ENCODE peak calls at places on chromosome X, in seven cellular contexts. M is NCI-H524; N is CD8-positive, alpha-beta T cell; T is substantia nigra; Y is T-helper 1 cell; Z is choroid plexus epithelial cell; A is GM23248. U is an unnamed sample.

GRCh38 chrX:105973387-105973739 is 65.2 kb downstream of the SERPINA7 start:
- DNase-seq in Y (no peak), N (no peak), M (no peak), Z (no peak), A (no peak), T (no peak), U (no peak)

GRCh38 chrX:107571296-107571998 is 56.9 kb upstream of the PRPS1 start:
- DNase-seq in N (no peak), A (peak), Z (peak), M (no peak), T (peak), Y (no peak), U (peak)

GRCh38 chrX:24979081-24979480 is 36.7 kb downstream of the ARX start:
- DNase-seq in T (no peak), N (no peak), M (no peak), Z (peak), Y (no peak), A (no peak), U (no peak)

GRCh38 chrX:926070-926469 is 286.4 kb downstream of the CRLF2 start:
- DNase-seq in Y (no peak), N (no peak), M (no peak), T (no peak), Z (no peak), A (no peak), U (no peak)

GRCh38 chrX:93319604-93320003 is 353.8 kb downstream of the NAP1L3 start:
- DNase-seq in Z (no peak), N (no peak), M (no peak), A (no peak), Y (no peak), T (no peak), U (no peak)

GRCh38 chrX:15911729-15912550 is 57.3 kb upstream of the AP1S2 start:
- DNase-seq in Y (no peak), T (no peak), M (peak), A (peak), N (no peak), Z (no peak), U (no peak)

GRCh38 chrX:39961441-39961840 is 136.3 kb downstream of the BCOR start:
- DNase-seq in M (no peak), Z (no peak), T (no peak), N (no peak), Y (no peak), A (no peak), U (no peak)

GRCh38 chrX:23327104-23327503 is 7.5 kb upstream of the PTCHD1 start:
- DNase-seq in A (no peak), T (no peak), Y (no peak), M (no peak), N (no peak), Z (no peak), U (peak)

GRCh38 chrX:50801135-50801534 is 12.9 kb downstream of the SHROOM4 start:
- DNase-seq in T (no peak), Y (no peak), A (no peak), N (no peak), Z (peak), M (no peak), U (no peak)

GRCh38 chrX:109347618-109348017 is 134.3 kb downstream of the GUCY2F start:
- DNase-seq in N (no peak), A (peak), M (no peak), Z (peak), T (no peak), Y (no peak), U (peak)

GRCh38 chrX:11380187-11380586 is 87.0 kb downstream of the AMELX start:
- DNase-seq in T (no peak), A (peak), N (no peak), Z (peak), M (no peak), Y (no peak), U (peak)

GRCh38 chrX:135688137-135688536 is 25.3 kb upstream of the CT45A1 start:
- DNase-seq in Y (no peak), M (no peak), N (no peak), Z (no peak), T (no peak), A (peak), U (no peak)

GRCh38 chrX:86133761-86134160 is 14.5 kb upstream of the DACH2 start:
- DNase-seq in M (peak), Y (no peak), Z (peak), A (peak), N (no peak), T (no peak), U (peak)

GRCh38 chrX:129493643-129494042 is 29.6 kb downstream of the SMARCA1 start:
- DNase-seq in Y (no peak), T (no peak), M (no peak), Z (peak), A (peak), N (no peak), U (peak)

GRCh38 chrX:10280061-10280460 is 123.3 kb downstream of the CLCN4 start:
- DNase-seq in T (no peak), A (no peak), Z (no peak), M (peak), N (no peak), Y (no peak), U (no peak)

GRCh38 chrX:48683411-48683982 is at the start of gene WAS:
- DNase-seq in T (no peak), N (peak), Y (peak), A (no peak), Z (no peak), M (no peak), U (no peak)

GRCh38 chrX:11704725-11705495 is 39.2 kb upstream of the ARHGAP6 start:
- DNase-seq in T (no peak), N (no peak), A (no peak), Y (no peak), Z (peak), M (no peak), U (no peak)

GRCh38 chrX:1323315-1323714 is 13.3 kb upstream of the IL3RA start:
- DNase-seq in T (no peak), Y (peak), Z (peak), M (peak), N (peak), A (peak), U (no peak)

GRCh38 chrX:20442597-20442996 is 175.9 kb upstream of the RPS6KA3 start:
- DNase-seq in T (peak), N (peak), M (peak), A (peak), Y (peak), Z (peak), U (peak)

GRCh38 chrX:28491941-28492340 is 95.3 kb upstream of the IL1RAPL1 start:
- DNase-seq in T (no peak), Z (no peak), N (no peak), Y (no peak), A (no peak), M (no peak), U (peak)

GRCh38 chrX:455673-456072 is 69.0 kb upstream of the PPP2R3B start:
- DNase-seq in Y (no peak), Z (no peak), M (no peak), A (no peak), T (no peak), N (no peak), U (no peak)

GRCh38 chrX:151899622-151900021 is 13.1 kb upstream of the MAGEA4 start:
- DNase-seq in T (no peak), Z (peak), Y (no peak), M (no peak), A (peak), N (no peak), U (no peak)

GRCh38 chrX:148049441-148049840 is 68.3 kb downstream of the FMR1NB start:
- DNase-seq in Y (no peak), N (no peak), T (no peak), M (peak), Z (peak), A (peak), U (peak)

GRCh38 chrX:38861489-38861888 is 60.2 kb downstream of the MID1IP1 start:
- DNase-seq in M (no peak), Z (peak), N (no peak), T (no peak), A (peak), Y (no peak), U (no peak)

GRCh38 chrX:103382893-103383292 is 6.6 kb downstream of the BEX3 start:
- DNase-seq in T (no peak), M (no peak), Y (no peak), A (no peak), Z (no peak), N (no peak), U (no peak)

GRCh38 chrX:11412715-11413623 is 119.8 kb downstream of the AMELX start:
- DNase-seq in N (no peak), Z (peak), T (no peak), Y (no peak), A (no peak), M (no peak), U (peak)

GRCh38 chrX:139869796-139870195 is 63.1 kb downstream of the ATP11C start:
- DNase-seq in N (no peak), A (no peak), T (no peak), M (no peak), Y (no peak), Z (no peak), U (no peak)

GRCh38 chrX:22987452-22987851 is 12.3 kb upstream of the DDX53 start:
- DNase-seq in Z (peak), Y (no peak), M (no peak), T (no peak), N (no peak), A (peak), U (no peak)

GRCh38 chrX:13345037-13345436 is 25.2 kb upstream of the ATXN3L start:
- DNase-seq in N (no peak), Y (no peak), T (no peak), M (no peak), A (no peak), Z (no peak), U (no peak)

GRCh38 chrX:103513067-103513466 is 6.2 kb downstream of the RAB40A start:
- DNase-seq in M (no peak), Y (no peak), A (no peak), T (no peak), N (no peak), Z (peak), U (no peak)

GRCh38 chrX:20461576-20461975 is 194.9 kb upstream of the RPS6KA3 start:
- DNase-seq in N (no peak), M (no peak), T (no peak), A (peak), Z (no peak), Y (no peak), U (no peak)

GRCh38 chrX:119266364-119266995 is 30.4 kb downstream of the PGRMC1 start:
- DNase-seq in M (peak), T (no peak), N (peak), Z (peak), A (peak), Y (no peak), U (peak)

GRCh38 chrX:69028761-69029120 is 136.5 kb downstream of the PJA1 start:
- DNase-seq in T (no peak), N (no peak), Y (no peak), Z (peak), M (no peak), A (no peak), U (no peak)

GRCh38 chrX:154836163-154836562 is 1.7 kb upstream of the SMIM9 start:
- DNase-seq in T (no peak), A (no peak), N (no peak), M (no peak), Y (no peak), Z (no peak), U (no peak)

GRCh38 chrX:130139474-130140201 is 26.0 kb downstream of the AIFM1 start:
- DNase-seq in N (no peak), T (no peak), A (no peak), Y (no peak), Z (peak), M (no peak), U (no peak)

GRCh38 chrX:129646721-129647587 is 7.8 kb downstream of the APLN start:
- DNase-seq in N (no peak), Y (no peak), A (no peak), T (no peak), Z (no peak), M (no peak), U (no peak)